ENCODE peak calls at places on chromosome 11, in four cellular contexts. One of them, this sample, is unnamed.

GRCh38 chr11:17519031-17519430 is 25.2 kb downstream of the USH1C start:
- DNase-seq in CD8-positive, alpha-beta memory T cell: no peak
- DNase-seq in CD8-positive, alpha-beta T cell: no peak
- DNase-seq in colonic mucosa: no peak
- DNase-seq in this sample: no peak

GRCh38 chr11:23181022-23181807 is 320.9 kb upstream of the CCDC179 start:
- DNase-seq in CD8-positive, alpha-beta memory T cell: no peak
- DNase-seq in CD8-positive, alpha-beta T cell: no peak
- DNase-seq in colonic mucosa: no peak
- DNase-seq in this sample: no peak

GRCh38 chr11:129312741-129313587 is 62.7 kb upstream of the BARX2 start:
- DNase-seq in CD8-positive, alpha-beta memory T cell: no peak
- DNase-seq in CD8-positive, alpha-beta T cell: no peak
- DNase-seq in colonic mucosa: no peak
- DNase-seq in this sample: no peak

GRCh38 chr11:2693851-2694261 is 5.9 kb downstream of the KCNQ1OT1 start:
- DNase-seq in CD8-positive, alpha-beta memory T cell: no peak
- DNase-seq in CD8-positive, alpha-beta T cell: no peak
- DNase-seq in colonic mucosa: no peak
- DNase-seq in this sample: no peak

GRCh38 chr11:120710354-120711187 is 199.0 kb downstream of the GRIK4 start:
- DNase-seq in CD8-positive, alpha-beta memory T cell: no peak
- DNase-seq in CD8-positive, alpha-beta T cell: no peak
- DNase-seq in colonic mucosa: peak
- DNase-seq in this sample: no peak

GRCh38 chr11:44593194-44593593 is 27.7 kb downstream of the CD82 start:
- DNase-seq in CD8-positive, alpha-beta memory T cell: no peak
- DNase-seq in CD8-positive, alpha-beta T cell: no peak
- DNase-seq in colonic mucosa: no peak
- DNase-seq in this sample: no peak

GRCh38 chr11:134483291-134483690 is 71.2 kb upstream of the B3GAT1 start:
- DNase-seq in CD8-positive, alpha-beta memory T cell: no peak
- DNase-seq in CD8-positive, alpha-beta T cell: no peak
- DNase-seq in colonic mucosa: no peak
- DNase-seq in this sample: no peak

GRCh38 chr11:119721129-119722120 is 7.6 kb downstream of the NECTIN1 start:
- DNase-seq in CD8-positive, alpha-beta memory T cell: no peak
- DNase-seq in CD8-positive, alpha-beta T cell: no peak
- DNase-seq in colonic mucosa: peak
- DNase-seq in this sample: no peak

GRCh38 chr11:72574046-72574445 is 100.2 kb downstream of the PDE2A start:
- DNase-seq in CD8-positive, alpha-beta memory T cell: no peak
- DNase-seq in CD8-positive, alpha-beta T cell: no peak
- DNase-seq in colonic mucosa: no peak
- DNase-seq in this sample: no peak

GRCh38 chr11:108559340-108559739 is 34.2 kb downstream of the EXPH5 start:
- DNase-seq in CD8-positive, alpha-beta memory T cell: no peak
- DNase-seq in CD8-positive, alpha-beta T cell: no peak
- DNase-seq in colonic mucosa: no peak
- DNase-seq in this sample: peak

GRCh38 chr11:127493330-127493729 is 492.8 kb upstream of the KIRREL3 start:
- DNase-seq in CD8-positive, alpha-beta memory T cell: no peak
- DNase-seq in CD8-positive, alpha-beta T cell: no peak
- DNase-seq in colonic mucosa: no peak
- DNase-seq in this sample: no peak

GRCh38 chr11:79940976-79941735 is 500.3 kb upstream of the TENM4 start:
- DNase-seq in CD8-positive, alpha-beta memory T cell: no peak
- DNase-seq in CD8-positive, alpha-beta T cell: no peak
- DNase-seq in colonic mucosa: no peak
- DNase-seq in this sample: no peak

GRCh38 chr11:63944987-63945386 is 6.2 kb downstream of the NAA40 start:
- DNase-seq in CD8-positive, alpha-beta memory T cell: no peak
- DNase-seq in CD8-positive, alpha-beta T cell: no peak
- DNase-seq in colonic mucosa: peak
- DNase-seq in this sample: no peak

GRCh38 chr11:84855846-84856245 is 771.3 kb downstream of the DLG2 start:
- DNase-seq in CD8-positive, alpha-beta memory T cell: no peak
- DNase-seq in CD8-positive, alpha-beta T cell: no peak
- DNase-seq in colonic mucosa: no peak
- DNase-seq in this sample: no peak

GRCh38 chr11:120233207-120233803 is 6.6 kb upstream of the POU2F3 start:
- DNase-seq in CD8-positive, alpha-beta memory T cell: no peak
- DNase-seq in CD8-positive, alpha-beta T cell: no peak
- DNase-seq in colonic mucosa: no peak
- DNase-seq in this sample: no peak

GRCh38 chr11:122108828-122109227 is 7.2 kb downstream of the BLID start:
- DNase-seq in CD8-positive, alpha-beta memory T cell: no peak
- DNase-seq in CD8-positive, alpha-beta T cell: no peak
- DNase-seq in colonic mucosa: no peak
- DNase-seq in this sample: no peak

GRCh38 chr11:64039012-64039665 is 3.4 kb downstream of the FLRT1 start:
- DNase-seq in CD8-positive, alpha-beta memory T cell: no peak
- DNase-seq in CD8-positive, alpha-beta T cell: no peak
- DNase-seq in colonic mucosa: no peak
- DNase-seq in this sample: no peak

GRCh38 chr11:47083913-47084312 is 92.8 kb downstream of the ARFGAP2 start:
- DNase-seq in CD8-positive, alpha-beta memory T cell: no peak
- DNase-seq in CD8-positive, alpha-beta T cell: no peak
- DNase-seq in colonic mucosa: no peak
- DNase-seq in this sample: no peak

GRCh38 chr11:75498556-75499255 is 27.0 kb downstream of the GDPD5 start:
- DNase-seq in CD8-positive, alpha-beta memory T cell: no peak
- DNase-seq in CD8-positive, alpha-beta T cell: no peak
- DNase-seq in colonic mucosa: no peak
- DNase-seq in this sample: no peak

GRCh38 chr11:1157341-1157644 is 460 bp upstream of the MUC5AC start:
- DNase-seq in CD8-positive, alpha-beta memory T cell: no peak
- DNase-seq in CD8-positive, alpha-beta T cell: no peak
- DNase-seq in colonic mucosa: no peak
- DNase-seq in this sample: no peak

GRCh38 chr11:74677131-74677530 is 54.1 kb downstream of the CHRDL2 start:
- DNase-seq in CD8-positive, alpha-beta memory T cell: no peak
- DNase-seq in CD8-positive, alpha-beta T cell: no peak
- DNase-seq in colonic mucosa: peak
- DNase-seq in this sample: no peak

GRCh38 chr11:13003726-13004493 is 5.2 kb upstream of the RASSF10 start:
- DNase-seq in CD8-positive, alpha-beta memory T cell: no peak
- DNase-seq in CD8-positive, alpha-beta T cell: no peak
- DNase-seq in colonic mucosa: no peak
- DNase-seq in this sample: no peak

GRCh38 chr11:59756845-59757244 is 1.7 kb downstream of the STX3 start:
- DNase-seq in CD8-positive, alpha-beta memory T cell: no peak
- DNase-seq in CD8-positive, alpha-beta T cell: no peak
- DNase-seq in colonic mucosa: peak
- DNase-seq in this sample: no peak
- H3K4me3 ChIP-seq in CD8-positive, alpha-beta memory T cell: no peak
- H3K4me3 ChIP-seq in CD8-positive, alpha-beta T cell: no peak
- H3K4me3 ChIP-seq in colonic mucosa: peak
- H3K4me3 ChIP-seq in this sample: no peak

GRCh38 chr11:67421421-67422031 is 6.0 kb downstream of the CARNS1 start:
- DNase-seq in CD8-positive, alpha-beta memory T cell: no peak
- DNase-seq in CD8-positive, alpha-beta T cell: no peak
- DNase-seq in colonic mucosa: no peak
- DNase-seq in this sample: no peak
- H3K4me3 ChIP-seq in CD8-positive, alpha-beta memory T cell: peak
- H3K4me3 ChIP-seq in CD8-positive, alpha-beta T cell: no peak
- H3K4me3 ChIP-seq in colonic mucosa: peak
- H3K4me3 ChIP-seq in this sample: no peak

DNA sequence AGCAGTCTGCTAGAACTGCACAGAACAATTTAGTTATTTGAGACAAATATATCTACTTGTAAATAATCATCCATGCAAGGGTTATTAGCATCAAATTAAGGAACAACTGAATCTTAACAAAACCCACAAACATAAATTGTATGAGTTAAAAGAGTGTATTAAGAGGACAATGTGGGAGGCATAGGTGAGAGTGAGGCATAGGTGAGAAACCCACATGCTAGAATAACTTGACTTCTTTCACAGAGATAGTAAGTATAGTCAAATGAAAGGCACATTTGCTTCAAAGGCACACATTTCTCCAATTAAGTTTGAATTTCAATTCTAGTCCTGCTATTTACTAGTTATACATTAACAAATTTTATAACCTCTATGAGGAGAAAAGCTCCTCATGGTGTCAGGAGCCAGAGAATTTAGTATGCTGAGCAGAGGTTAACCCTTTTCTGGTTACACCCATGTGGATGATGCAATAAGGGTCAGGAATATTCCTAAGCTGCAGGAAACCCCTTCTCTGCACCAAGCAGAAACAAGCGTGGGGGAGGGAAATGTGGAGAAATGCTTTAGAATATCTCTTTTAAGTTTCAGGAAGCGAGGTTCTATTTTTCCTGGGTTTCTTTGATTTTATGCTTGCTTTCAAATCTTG is 264.2 kb downstream of the GRM5 start:
- DNase-seq in CD8-positive, alpha-beta memory T cell: no peak
- DNase-seq in CD8-positive, alpha-beta T cell: no peak
- DNase-seq in colonic mucosa: peak
- DNase-seq in this sample: no peak
- H3K4me3 ChIP-seq in CD8-positive, alpha-beta memory T cell: no peak
- H3K4me3 ChIP-seq in CD8-positive, alpha-beta T cell: no peak
- H3K4me3 ChIP-seq in colonic mucosa: no peak
- H3K4me3 ChIP-seq in this sample: no peak

GRCh38 chr11:102047305-102047924 is at the start of gene CFAP300:
- DNase-seq in CD8-positive, alpha-beta memory T cell: no peak
- DNase-seq in CD8-positive, alpha-beta T cell: peak
- DNase-seq in colonic mucosa: peak
- DNase-seq in this sample: peak
- H3K4me3 ChIP-seq in CD8-positive, alpha-beta memory T cell: no peak
- H3K4me3 ChIP-seq in CD8-positive, alpha-beta T cell: peak
- H3K4me3 ChIP-seq in colonic mucosa: peak
- H3K4me3 ChIP-seq in this sample: no peak

GRCh38 chr11:86644291-86644690 is 28.1 kb downstream of the ME3 start:
- DNase-seq in CD8-positive, alpha-beta memory T cell: no peak
- DNase-seq in CD8-positive, alpha-beta T cell: no peak
- DNase-seq in colonic mucosa: no peak
- DNase-seq in this sample: no peak

GRCh38 chr11:86638673-86639072 is 33.7 kb downstream of the ME3 start:
- DNase-seq in CD8-positive, alpha-beta memory T cell: no peak
- DNase-seq in CD8-positive, alpha-beta T cell: no peak
- DNase-seq in colonic mucosa: no peak
- DNase-seq in this sample: no peak

GRCh38 chr11:86639172-86639571 is 33.2 kb downstream of the ME3 start:
- DNase-seq in CD8-positive, alpha-beta memory T cell: no peak
- DNase-seq in CD8-positive, alpha-beta T cell: no peak
- DNase-seq in colonic mucosa: no peak
- DNase-seq in this sample: no peak

GRCh38 chr11:86637976-86638375 is 34.4 kb downstream of the ME3 start:
- DNase-seq in CD8-positive, alpha-beta memory T cell: no peak
- DNase-seq in CD8-positive, alpha-beta T cell: no peak
- DNase-seq in colonic mucosa: no peak
- DNase-seq in this sample: no peak

DNA sequence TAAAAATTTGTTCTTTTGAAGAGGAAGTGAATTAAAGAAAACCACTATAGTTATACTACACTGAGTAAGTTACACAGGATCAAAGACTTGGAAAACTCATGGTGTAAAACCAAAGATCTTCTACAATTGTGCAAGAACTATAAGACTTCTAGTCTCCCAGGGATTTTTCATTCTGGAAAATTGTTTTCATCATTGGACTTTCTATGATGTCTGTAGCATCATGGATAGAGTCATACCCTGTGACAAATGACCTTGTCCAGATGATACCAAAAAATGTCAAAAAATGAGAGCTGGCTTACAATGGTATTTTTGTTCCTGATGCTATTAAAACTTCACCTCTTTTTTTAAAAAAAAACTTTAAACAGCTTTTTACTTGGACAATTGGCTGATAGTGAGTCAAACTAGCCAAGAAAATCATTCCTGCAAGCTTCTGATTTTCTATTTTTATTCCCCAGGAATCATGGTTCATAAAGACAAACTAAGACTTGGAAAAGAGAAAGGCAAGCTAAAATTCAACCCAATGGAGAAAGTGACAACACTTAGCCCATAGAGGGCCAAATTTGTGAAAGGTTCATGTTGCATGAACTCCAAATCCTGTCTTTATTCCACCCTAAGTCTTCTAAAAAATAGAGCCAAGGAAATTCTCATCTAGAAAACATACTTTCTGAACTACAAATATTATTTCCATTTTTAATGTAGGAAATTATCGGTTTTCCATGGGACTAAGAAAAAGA is 30.7 kb downstream of the ME3 start:
- DNase-seq in CD8-positive, alpha-beta memory T cell: no peak
- DNase-seq in CD8-positive, alpha-beta T cell: no peak
- DNase-seq in colonic mucosa: no peak
- DNase-seq in this sample: no peak
- H3K4me3 ChIP-seq in CD8-positive, alpha-beta memory T cell: no peak
- H3K4me3 ChIP-seq in CD8-positive, alpha-beta T cell: no peak
- H3K4me3 ChIP-seq in colonic mucosa: no peak
- H3K4me3 ChIP-seq in this sample: no peak

GRCh38 chr11:116500002-116500832 is 272.6 kb downstream of the BUD13 start:
- DNase-seq in CD8-positive, alpha-beta memory T cell: no peak
- DNase-seq in CD8-positive, alpha-beta T cell: no peak
- DNase-seq in colonic mucosa: no peak
- DNase-seq in this sample: no peak

GRCh38 chr11:116501728-116502127 is 271.1 kb downstream of the BUD13 start:
- DNase-seq in CD8-positive, alpha-beta memory T cell: no peak
- DNase-seq in CD8-positive, alpha-beta T cell: no peak
- DNase-seq in colonic mucosa: no peak
- DNase-seq in this sample: no peak

GRCh38 chr11:116499396-116500001 is 273.3 kb downstream of the BUD13 start:
- DNase-seq in CD8-positive, alpha-beta memory T cell: peak
- DNase-seq in CD8-positive, alpha-beta T cell: no peak
- DNase-seq in colonic mucosa: peak
- DNase-seq in this sample: no peak

GRCh38 chr11:116502641-116503061 is 270.1 kb downstream of the BUD13 start:
- DNase-seq in CD8-positive, alpha-beta memory T cell: no peak
- DNase-seq in CD8-positive, alpha-beta T cell: no peak
- DNase-seq in colonic mucosa: no peak
- DNase-seq in this sample: no peak

GRCh38 chr11:116500833-116501622 is 271.8 kb downstream of the BUD13 start:
- DNase-seq in CD8-positive, alpha-beta memory T cell: no peak
- DNase-seq in CD8-positive, alpha-beta T cell: no peak
- DNase-seq in colonic mucosa: no peak
- DNase-seq in this sample: no peak
- H3K4me3 ChIP-seq in CD8-positive, alpha-beta memory T cell: no peak
- H3K4me3 ChIP-seq in CD8-positive, alpha-beta T cell: no peak
- H3K4me3 ChIP-seq in colonic mucosa: no peak
- H3K4me3 ChIP-seq in this sample: no peak

This sample was measured in CD4-positive, alpha-beta memory T cell.